ENCODE peak calls at places on chromosomes 7 and 10, in six cellular contexts. J is H9, V is mesendoderm, B is H1, O is IMR-90, U is mesenchymal stem cell. X is an unnamed sample.
A peak's percentile ranks its signal among the peaks of the same experiment; 100 is the strongest.

GRCh38 chr7:96026006-96026405 is 253.7 kb downstream of the DYNC1I1 start:
- DNase-seq in J (no peak), V (no peak), B (no peak), O (no peak), U (no peak), X (no peak)

GRCh38 chr10:77111611-77112550 is 525.7 kb downstream of the KCNMA1 start:
- DNase-seq in J (no peak), V (peak; percentile 76), B (peak; percentile 19), O (peak; percentile 87), U (peak; percentile 69), X (peak; percentile 69)

GRCh38 chr7:41834805-41835694 is 132.2 kb upstream of the INHBA start:
- DNase-seq in J (no peak), V (no peak), B (no peak), O (peak; percentile 9), U (peak; percentile 42), X (no peak)

GRCh38 chr10:109894516-109894915 is 28.8 kb downstream of the XPNPEP1 start:
- DNase-seq in J (peak; percentile 24), V (no peak), B (no peak), O (peak; percentile 88), U (peak; percentile 36), X (no peak)

GRCh38 chr10:71203716-71204115 is 8.7 kb upstream of the UNC5B start:
- DNase-seq in J (no peak), V (no peak), B (no peak), O (no peak), U (no peak), X (no peak)

GRCh38 chr10:126957111-126957510 is 51.9 kb downstream of the DOCK1 start:
- DNase-seq in J (no peak), V (no peak), B (no peak), O (no peak), U (no peak), X (no peak)

GRCh38 chr7:70598976-70599375 is 533.0 kb upstream of the GALNT17 start:
- DNase-seq in J (no peak), V (no peak), B (no peak), O (no peak), U (no peak), X (no peak)

GRCh38 chr10:34641147-34641912 is 173.8 kb downstream of the PARD3 start:
- DNase-seq in J (no peak), V (no peak), B (no peak), O (no peak), U (no peak), X (no peak)

GRCh38 chr7:143380646-143381426 is at the start of gene ZYX:
- DNase-seq in J (peak; percentile 96), V (peak; percentile 98), B (peak; percentile 87), O (peak; percentile 95), U (peak; percentile 96), X (peak; percentile 87)

GRCh38 chr7:155840909-155841308 is 28.6 kb upstream of the SHH start:
- DNase-seq in J (no peak), V (no peak), B (no peak), O (no peak), U (no peak), X (no peak)

GRCh38 chr10:107490389-107490788 is 325.9 kb upstream of the SORCS1 start:
- DNase-seq in J (no peak), V (no peak), B (no peak), O (no peak), U (no peak), X (no peak)

GRCh38 chr7:130196476-130196875 is 8.7 kb downstream of the TMEM209 start:
- DNase-seq in J (no peak), V (no peak), B (no peak), O (no peak), U (no peak), X (no peak)

GRCh38 chr7:130195396-130195795 is 9.8 kb downstream of the TMEM209 start:
- DNase-seq in J (no peak), V (no peak), B (no peak), O (no peak), U (no peak), X (no peak)

GRCh38 chr7:130189281-130189782 is 15.9 kb downstream of the TMEM209 start:
- DNase-seq in J (no peak), V (no peak), B (no peak), O (peak; percentile 69), U (peak; percentile 34), X (no peak)

GRCh38 chr7:130187360-130187759 is 17.8 kb downstream of the TMEM209 start:
- DNase-seq in J (no peak), V (peak; percentile 2), B (no peak), O (no peak), U (no peak), X (no peak)

GRCh38 chr7:130191791-130192190 is 13.4 kb downstream of the TMEM209 start:
- DNase-seq in J (no peak), V (no peak), B (no peak), O (no peak), U (no peak), X (no peak)
- H2AK5ac ChIP-seq in J (no peak overlapping the region), V (no peak overlapping the region), B (no peak overlapping the region), O (no peak overlapping the region), U (no peak overlapping the region), X (no peak overlapping the region)

GRCh38 chr7:100866721-100867039 is 507 bp upstream of the TRIP6 start:
- DNase-seq in J (no peak), V (no peak), B (no peak), O (no peak), U (no peak), X (no peak)
- H2BK5ac ChIP-seq in J (no peak overlapping the region), V (no peak overlapping the region), B (peak overlapping the region; percentile 94), O (peak overlapping the region; percentile 52), U (peak overlapping the region; percentile 60), X (peak overlapping the region; percentile 100)

DNA sequence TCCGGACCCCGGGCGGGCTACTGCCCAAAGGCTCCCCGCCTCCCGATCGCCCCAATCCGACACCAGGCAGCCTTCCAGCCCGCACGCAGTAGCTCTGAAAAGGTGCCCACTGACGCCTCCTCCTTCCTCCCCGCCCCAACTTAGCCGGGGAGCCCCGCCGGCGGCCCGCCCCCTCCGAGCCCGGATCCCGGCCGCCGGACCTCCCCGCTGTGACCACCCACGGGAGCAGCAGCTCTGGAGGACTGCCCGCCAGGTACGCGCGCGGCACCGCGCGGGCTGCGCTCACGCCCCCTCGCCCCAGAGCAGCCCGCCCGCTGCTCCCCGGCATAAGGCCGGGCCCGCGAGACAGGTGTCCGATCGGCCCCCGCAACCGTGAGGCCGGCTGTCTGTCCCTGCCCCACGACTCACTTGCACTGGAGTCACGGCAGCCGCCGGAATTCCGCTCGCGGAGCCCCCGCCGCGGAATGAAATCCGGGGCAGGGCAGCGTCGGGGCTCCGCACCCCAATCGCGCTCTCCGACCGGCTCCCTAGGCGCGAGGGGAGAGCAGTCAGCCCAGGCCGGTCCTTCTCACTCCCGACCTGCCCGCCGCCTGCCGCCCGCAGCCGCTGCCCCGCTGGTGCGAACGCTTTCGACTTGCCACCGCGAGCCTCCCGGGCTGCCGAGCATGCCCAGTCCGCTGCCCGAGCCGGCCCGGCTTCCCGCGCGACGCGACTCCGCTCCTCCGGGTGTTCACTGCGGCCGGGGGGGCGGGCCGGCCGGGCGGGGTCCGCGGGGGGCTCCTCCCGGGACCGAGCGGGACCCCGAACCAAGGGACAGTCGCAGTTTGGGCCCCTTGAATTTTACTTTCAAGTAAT is at the start of gene SGMS1:
- DNase-seq in J (peak; percentile 77), V (peak; percentile 89), B (peak; percentile 44), O (peak; percentile 83), U (peak; percentile 87), X (peak; percentile 85)
- H4K8ac ChIP-seq in J (no peak within 1 kb of the TSS), V (no peak within 1 kb of the TSS), B (peak within 1 kb of the TSS; percentile 99), O (peak within 1 kb of the TSS; percentile 75), U (peak within 1 kb of the TSS; percentile 98), X (no peak within 1 kb of the TSS)

GRCh38 chr10:5684971-5685763 is 529 bp downstream of the TASOR2 start:
- DNase-seq in J (peak; percentile 68), V (peak; percentile 92), B (no peak), O (peak; percentile 75), U (peak; percentile 85), X (peak; percentile 48)
- H2AK5ac ChIP-seq in J (no peak overlapping the region), V (no peak overlapping the region), B (no peak overlapping the region), O (no peak overlapping the region), U (no peak overlapping the region), X (no peak overlapping the region)

DNA sequence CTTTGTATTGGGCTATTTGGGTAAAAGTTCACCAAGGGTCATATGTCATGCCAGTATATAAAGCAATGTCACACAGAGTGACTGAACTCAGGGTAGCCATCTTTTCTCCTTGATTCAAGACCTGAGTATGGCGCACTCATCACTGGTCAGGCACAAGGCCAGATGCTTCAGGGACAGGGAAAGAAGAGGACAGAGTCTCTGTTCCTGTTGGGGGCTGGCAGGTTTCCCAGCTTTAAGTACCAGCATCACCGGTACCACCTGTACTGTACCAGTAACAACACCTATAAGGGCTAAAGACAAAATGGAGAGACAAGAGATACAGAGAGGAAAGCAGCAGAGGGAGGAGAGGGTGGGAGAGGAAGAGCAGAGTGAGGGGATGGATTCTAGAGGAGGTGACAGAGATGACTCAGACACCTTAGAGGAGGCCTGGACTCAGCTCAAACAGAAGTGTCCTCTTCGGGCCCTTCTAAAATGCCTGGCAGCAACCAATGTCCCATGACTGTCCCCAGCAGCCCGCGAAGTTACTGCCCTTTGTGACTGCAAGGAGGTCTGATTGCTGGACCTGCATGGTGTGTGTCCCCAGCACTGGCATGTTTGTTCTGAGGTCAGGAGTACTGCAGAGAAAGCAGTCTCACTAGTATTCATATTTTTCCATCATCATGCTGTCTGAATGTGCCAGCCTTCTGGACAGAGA is 191.3 kb downstream of the MYOF start:
- DNase-seq in J (no peak), V (no peak), B (no peak), O (no peak), U (no peak), X (no peak)
- H2BK5ac ChIP-seq in J (no peak overlapping the region), V (peak overlapping the region; percentile 61), B (peak overlapping the region; percentile 17), O (no peak overlapping the region), U (no peak overlapping the region), X (no peak overlapping the region)

DNA sequence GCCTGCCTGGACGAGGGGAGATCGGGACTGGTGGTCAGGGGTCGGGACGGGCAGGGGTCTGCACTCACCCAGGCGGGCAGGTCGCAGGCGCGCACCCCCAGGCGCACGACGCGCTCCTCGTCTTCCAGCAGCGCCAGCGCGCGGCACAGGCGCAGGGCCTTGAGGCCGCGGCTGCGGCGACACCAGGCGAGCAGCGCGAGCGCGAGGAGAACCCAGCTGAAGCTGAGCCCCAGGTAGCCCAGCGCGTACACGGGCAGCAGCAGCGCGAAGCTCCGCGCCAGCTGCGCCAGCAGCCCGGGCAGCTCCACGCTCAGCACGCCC is 328 bp downstream of the ESYT2 start:
- DNase-seq in J (peak; percentile 43), V (peak; percentile 88), B (no peak), O (peak; percentile 83), U (peak; percentile 75), X (peak; percentile 51)
- H4K8ac ChIP-seq in J (no peak overlapping the region), V (no peak overlapping the region), B (peak overlapping the region; percentile 84), O (no peak overlapping the region), U (peak overlapping the region; percentile 61), X (no peak overlapping the region)

X was measured in neuronal stem cell.